ENCODE peak calls at places on chromosomes 7 and 10, in seven cellular contexts. D is heart left ventricle; F is fibroblast of lung; G is IMR-90; H is CD8-positive, alpha-beta memory T cell; A is psoas muscle; X is endodermal cell. O is an unnamed sample.

GRCh38 chr10:18918545-18918944 is 130.1 kb upstream of the MALRD1 start:
- DNase-seq in D (no peak), F (peak), G (peak), H (no peak), A (no peak), X (no peak), O (no peak)

GRCh38 chr10:15796762-15797161 is 63.5 kb downstream of the MINDY3 start:
- DNase-seq in D (no peak), F (no peak), G (no peak), H (no peak), A (no peak), X (no peak), O (no peak)

GRCh38 chr7:104150470-104150869 is 57.3 kb downstream of the ORC5 start:
- DNase-seq in D (no peak), F (no peak), G (peak), H (no peak), A (no peak), X (no peak), O (no peak)

GRCh38 chr7:93992423-93993110 is 11.6 kb downstream of the BET1 start:
- DNase-seq in D (no peak), F (no peak), G (no peak), H (no peak), A (no peak), X (no peak), O (no peak)

GRCh38 chr10:8230887-8231286 is 176.4 kb downstream of the GATA3 start:
- DNase-seq in D (no peak), F (no peak), G (no peak), H (no peak), A (no peak), X (no peak), O (no peak)

GRCh38 chr7:155862516-155863257 is 50.4 kb upstream of the SHH start:
- DNase-seq in D (no peak), F (no peak), G (no peak), H (no peak), A (no peak), X (peak), O (peak)

GRCh38 chr7:30990316-30991029 is 26.7 kb downstream of the GHRHR start:
- DNase-seq in D (no peak), F (no peak), G (no peak), H (no peak), A (no peak), X (no peak), O (no peak)

GRCh38 chr10:29324220-29324831 is 35.5 kb downstream of the LYZL1 start:
- DNase-seq in D (no peak), F (no peak), G (peak), H (no peak), A (no peak), X (no peak), O (no peak)

GRCh38 chr7:14219125-14219524 is 229.7 kb upstream of the ETV1 start:
- DNase-seq in D (no peak), F (peak), G (no peak), H (no peak), A (no peak), X (no peak), O (no peak)

GRCh38 chr10:12019343-12019971 is 23.2 kb downstream of the UPF2 start:
- DNase-seq in D (no peak), F (peak), G (peak), H (no peak), A (no peak), X (no peak), O (no peak)

GRCh38 chr10:12022580-12023257 is 19.9 kb downstream of the UPF2 start:
- DNase-seq in D (no peak), F (no peak), G (no peak), H (no peak), A (no peak), X (no peak), O (no peak)

GRCh38 chr10:12013926-12014325 is 28.7 kb downstream of the UPF2 start:
- DNase-seq in D (no peak), F (no peak), G (peak), H (no peak), A (no peak), X (no peak), O (no peak)

GRCh38 chr10:12020574-12020973 is 22.0 kb downstream of the UPF2 start:
- DNase-seq in D (no peak), F (no peak), G (no peak), H (no peak), A (no peak), X (no peak), O (no peak)

DNA sequence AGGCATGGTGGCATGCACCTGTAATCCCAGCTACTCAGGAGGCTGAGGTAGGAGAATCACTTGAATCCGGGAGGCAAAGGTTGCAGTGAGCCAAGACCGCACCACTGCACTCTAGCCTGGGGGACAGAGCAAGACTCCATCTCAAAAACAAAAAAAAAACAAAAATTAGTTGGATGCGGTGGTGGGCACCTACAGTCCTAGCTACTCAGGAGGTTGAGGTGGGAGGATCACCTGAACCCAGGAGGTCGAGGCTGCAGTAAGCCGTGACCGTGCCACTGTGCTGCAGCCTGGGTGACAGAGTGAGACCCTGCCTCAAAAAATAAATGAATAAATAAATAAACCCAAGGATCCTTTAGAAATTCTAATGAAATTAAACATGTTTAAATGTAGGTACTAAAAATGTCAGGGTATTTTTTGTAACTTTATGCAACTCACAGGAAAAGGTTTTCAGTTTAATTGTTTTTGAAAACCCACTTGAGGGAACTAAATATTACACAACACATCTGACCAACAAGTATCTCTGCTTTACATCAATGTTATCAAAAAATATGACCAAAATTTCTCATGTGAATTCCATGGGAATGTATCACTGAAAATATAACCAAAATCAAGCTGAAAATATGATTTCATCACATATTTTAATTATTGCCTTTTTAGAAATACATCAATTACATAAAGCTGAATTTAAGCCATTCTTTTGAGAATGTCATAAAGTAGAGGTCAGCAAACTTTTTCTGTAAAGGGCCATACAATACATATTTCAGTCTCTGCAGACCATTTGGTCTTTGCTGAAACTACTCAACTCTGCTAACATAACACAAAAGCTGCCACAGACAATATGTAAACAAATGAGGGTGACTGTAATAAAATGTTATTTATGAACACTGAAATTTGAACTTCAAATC is 23.9 kb downstream of the UPF2 start:
- DNase-seq in D (no peak), F (peak), G (peak), H (no peak), A (no peak), X (no peak), O (no peak)
- H3K27ac ChIP-seq in D (no peak), F (peak), G (no peak), H (no peak), A (no peak), X (no peak), O (no peak)

DNA sequence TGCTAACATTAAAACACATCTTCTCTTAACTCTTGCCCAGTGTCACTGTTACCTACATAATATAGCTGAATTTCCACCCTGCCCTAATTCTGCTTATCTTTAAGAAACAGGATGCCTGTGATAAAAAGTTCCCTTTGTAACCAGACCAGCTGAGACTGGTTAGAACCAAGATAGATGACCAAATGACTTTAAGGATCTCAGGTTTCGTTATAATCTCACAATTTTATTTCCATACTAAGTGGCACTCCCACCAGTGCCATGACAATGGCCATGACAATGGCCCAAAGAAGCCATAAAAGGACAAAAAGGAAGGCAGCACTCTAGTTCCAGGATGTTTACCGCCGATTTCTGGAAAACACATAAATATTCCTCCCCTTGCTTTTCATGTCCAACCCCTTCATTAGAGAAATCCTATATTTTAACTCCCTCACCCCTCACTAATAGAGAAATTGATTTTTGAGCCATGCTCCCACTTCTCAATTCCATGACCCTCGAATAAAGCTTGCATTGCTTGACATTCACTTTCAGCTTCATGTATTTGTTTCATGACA is 126.1 kb downstream of the ELAPOR2 start:
- DNase-seq in D (no peak), F (no peak), G (no peak), H (no peak), A (no peak), X (no peak), O (no peak)
- H3K27ac ChIP-seq in D (no peak), F (no peak), G (no peak), H (no peak), A (no peak), X (no peak), O (no peak)

GRCh38 chr10:22628309-22628708 is 86.1 kb downstream of the PIP4K2A start:
- DNase-seq in D (no peak), F (no peak), G (no peak), H (no peak), A (no peak), X (no peak), O (no peak)
- H3K27ac ChIP-seq in D (no peak), F (no peak), G (no peak), H (peak), A (no peak), X (no peak), O (no peak)

GRCh38 chr10:20993387-20994170 is 96.5 kb upstream of the NEBL start:
- DNase-seq in D (no peak), F (peak), G (no peak), H (no peak), A (no peak), X (no peak), O (no peak)

GRCh38 chr10:20991526-20991925 is 94.4 kb upstream of the NEBL start:
- DNase-seq in D (no peak), F (no peak), G (no peak), H (no peak), A (no peak), X (no peak), O (no peak)

GRCh38 chr10:20986049-20986448 is 88.9 kb upstream of the NEBL start:
- DNase-seq in D (no peak), F (peak), G (no peak), H (no peak), A (no peak), X (no peak), O (no peak)

GRCh38 chr10:20988357-20988983 is 91.4 kb upstream of the NEBL start:
- DNase-seq in D (no peak), F (peak), G (no peak), H (no peak), A (no peak), X (no peak), O (peak)

GRCh38 chr10:20990604-20991003 is 93.5 kb upstream of the NEBL start:
- DNase-seq in D (no peak), F (peak), G (no peak), H (no peak), A (no peak), X (no peak), O (no peak)
- H3K27ac ChIP-seq in D (no peak), F (no peak), G (no peak), H (no peak), A (no peak), X (no peak), O (no peak)

GRCh38 chr10:104057717-104058116 is 28.0 kb downstream of the COL17A1 start:
- DNase-seq in D (no peak), F (no peak), G (no peak), H (no peak), A (no peak), X (peak), O (no peak)
- H3K27ac ChIP-seq in D (no peak), F (no peak), G (no peak), H (no peak), A (no peak), X (no peak), O (no peak)

GRCh38 chr10:31121074-31121685 is 89.5 kb upstream of the ZNF438 start:
- DNase-seq in D (no peak), F (peak), G (peak), H (no peak), A (no peak), X (no peak), O (no peak)
- H3K27ac ChIP-seq in D (peak), F (peak), G (peak), H (no peak), A (no peak), X (no peak), O (peak)

O was measured in tibial artery.